ENCODE peak calls at places on chromosome 22, in four cellular contexts. F, X, R and N are unnamed samples.

GRCh38 chr22:31248138-31248745 is 36.1 kb downstream of the LIMK2 start:
- DNase-seq in F (peak; percentile 94), X (peak; percentile 67), R (peak; percentile 96), N (peak; percentile 94)

GRCh38 chr22:30751529-30751928 is 56.9 kb downstream of the OSBP2 start:
- DNase-seq in F (no peak), R (no peak), X (no peak), N (no peak)

GRCh38 chr22:40567626-40568328 is 68.7 kb downstream of the MRTFA start:
- DNase-seq in F (no peak), X (no peak), R (no peak), N (no peak)

GRCh38 chr22:40491990-40492631 is 121.7 kb downstream of the SGSM3 start:
- DNase-seq in R (no peak), F (no peak), X (no peak), N (peak; percentile 40)

GRCh38 chr22:50531546-50532352 is 1.9 kb upstream of the TYMP start:
- DNase-seq in F (peak; percentile 53), X (no peak), R (peak; percentile 56), N (peak; percentile 41)

GRCh38 chr22:41943661-41944209 is 3.2 kb downstream of the CENPM start:
- DNase-seq in R (no peak), F (no peak), X (no peak), N (peak; percentile 39)

GRCh38 chr22:19986410-19987341 is 29.9 kb downstream of the ARVCF start:
- DNase-seq in R (peak; percentile 90), F (peak; percentile 82), X (no peak), N (peak; percentile 61)

GRCh38 chr22:42895087-42895486 is 38.0 kb upstream of the ARFGAP3 start:
- DNase-seq in X (no peak), R (no peak), F (no peak), N (no peak)

GRCh38 chr22:39967103-39967829 is 7.1 kb downstream of the TMA7B start:
- DNase-seq in F (no peak), X (no peak), R (no peak), N (peak; percentile 45)

GRCh38 chr22:50613291-50613981 is 12.8 kb downstream of the MAPK8IP2 start:
- DNase-seq in X (no peak), R (no peak), F (peak; percentile 74), N (no peak)

DNA sequence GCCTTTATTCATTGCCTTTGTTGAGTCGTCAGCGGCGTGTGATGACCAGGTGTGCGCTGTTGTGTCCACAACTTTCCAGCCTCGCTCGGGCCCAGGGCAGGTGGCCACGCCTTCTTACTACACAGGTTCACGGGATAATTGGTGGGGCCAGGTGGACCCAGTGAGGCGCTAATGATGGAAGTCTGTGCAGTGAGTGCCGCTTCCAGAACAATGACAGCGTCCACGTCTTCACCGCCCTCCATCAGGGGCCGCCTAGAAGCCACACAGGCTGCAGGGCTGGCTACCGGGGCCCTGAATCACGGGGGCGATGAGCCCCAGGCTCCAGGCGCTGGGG is 1197.3 kb downstream of the BRD1 start:
- DNase-seq in F (no peak), R (no peak), X (no peak), N (no peak)
- H2BK5ac ChIP-seq in F (no peak overlapping the region), R (no peak overlapping the region), X (no peak overlapping the region), N (no peak overlapping the region)

GRCh38 chr22:37050913-37051628 is 471 bp upstream of the KCTD17 start:
- DNase-seq in F (no peak), X (no peak), R (no peak), N (no peak)
- H2BK5ac ChIP-seq in F (no peak overlapping the region), X (no peak overlapping the region), R (no peak overlapping the region), N (no peak overlapping the region)

DNA sequence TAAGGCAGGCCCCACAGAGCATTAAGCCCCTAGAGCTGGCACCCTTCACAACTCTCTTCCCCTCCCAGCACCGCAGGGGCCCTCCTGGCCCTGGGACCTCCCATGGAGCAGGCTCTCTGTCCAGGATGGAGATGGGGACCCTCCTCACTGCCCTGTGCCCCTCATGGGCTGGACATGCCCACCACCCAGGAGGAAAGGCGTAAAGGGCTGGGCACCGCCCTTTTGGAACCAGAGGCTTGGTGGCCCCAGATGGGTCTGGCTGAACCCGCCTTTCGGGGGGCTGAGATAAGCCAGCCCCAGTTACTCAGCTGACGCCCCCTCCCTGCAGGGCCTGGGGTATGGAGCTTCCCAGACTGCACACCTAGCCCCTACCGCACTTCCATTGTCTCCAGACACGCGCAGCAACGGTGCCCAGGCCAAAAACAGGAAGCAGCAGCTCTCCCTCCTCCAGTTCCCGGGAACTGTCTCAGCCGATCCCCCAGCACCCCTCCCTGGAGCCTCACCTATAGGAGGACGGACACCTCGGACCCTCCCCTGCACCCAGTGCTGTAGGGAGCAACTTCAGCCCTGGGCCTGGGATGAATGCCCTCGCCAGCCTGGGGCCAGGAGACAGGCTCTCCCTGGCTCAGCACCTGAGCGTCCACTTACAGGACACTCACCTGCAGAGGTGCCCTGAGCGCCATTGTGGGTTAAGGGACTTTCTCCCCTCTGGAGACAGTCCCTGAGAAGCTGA is 1.6 kb upstream of the SUSD2 start:
- DNase-seq in F (no peak), X (no peak), R (no peak), N (no peak)
- H2BK5ac ChIP-seq in F (no peak overlapping the region), X (no peak overlapping the region), R (no peak overlapping the region), N (no peak overlapping the region)

DNA sequence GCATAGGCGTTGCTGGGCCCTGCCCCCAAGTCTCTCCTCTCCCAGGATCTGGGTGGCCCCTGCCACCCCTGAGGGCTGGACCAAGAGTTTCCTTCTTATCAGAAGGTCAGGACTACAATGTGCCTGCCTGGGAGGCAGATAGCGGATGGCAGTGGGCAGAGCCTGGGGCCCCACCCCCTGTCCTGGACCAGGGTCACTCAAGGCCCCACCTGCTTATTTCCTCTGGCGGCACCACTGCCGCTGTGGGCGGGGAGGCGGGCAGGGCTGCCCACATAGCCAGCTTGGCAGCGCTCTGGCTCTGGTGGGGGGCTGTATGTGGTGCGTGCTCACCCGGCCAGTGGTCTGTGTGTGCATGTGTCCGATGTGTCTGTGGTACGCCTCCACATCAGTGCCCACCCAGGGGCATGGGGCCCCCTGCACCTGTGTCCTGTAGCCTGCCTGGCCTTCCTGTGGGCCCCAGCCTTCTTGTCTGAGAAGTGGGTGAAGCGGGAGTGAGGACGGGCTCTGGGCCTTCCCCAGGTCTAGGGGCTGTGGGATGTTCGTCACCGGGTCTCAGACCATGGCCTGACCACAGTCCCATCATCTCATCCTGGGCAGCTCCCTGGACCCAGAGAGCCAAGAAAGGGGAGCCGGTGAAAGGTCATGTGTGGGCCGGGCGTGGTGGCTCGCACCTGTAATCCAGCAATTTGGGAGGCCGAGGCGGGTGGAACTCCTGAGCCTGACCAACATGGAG is 3.0 kb downstream of the GAS2L1 start:
- DNase-seq in X (no peak), F (no peak), R (no peak), N (no peak)
- H2BK5ac ChIP-seq in X (no peak overlapping the region), F (no peak overlapping the region), R (no peak overlapping the region), N (no peak overlapping the region)

GRCh38 chr22:45224988-45225731 is 15.5 kb downstream of the KIAA0930 start:
- DNase-seq in X (no peak), R (no peak), F (peak; percentile 24), N (no peak)
- H2BK5ac ChIP-seq in X (no peak overlapping the region), R (no peak overlapping the region), F (no peak overlapping the region), N (no peak overlapping the region)

GRCh38 chr22:27215826-27216320 is 558.5 kb downstream of the MIAT start:
- DNase-seq in R (no peak), F (peak; percentile 14), X (no peak), N (no peak)
- H2BK5ac ChIP-seq in R (no peak overlapping the region), F (no peak overlapping the region), X (no peak overlapping the region), N (no peak overlapping the region)